ENCODE peak calls at places on chromosomes 16 and 17, in eight cellular contexts. T, H, L, M, W, C, K and A are unnamed samples.

GRCh38 chr17:41635121-41636097 is 11.0 kb upstream of the KRT17 start:
- DNase-seq in K (no peak), H (no peak), T (no peak), M (no peak), W (no peak), C (no peak), L (no peak), A (no peak)

GRCh38 chr16:10078541-10078949 is 103.7 kb downstream of the GRIN2A start:
- DNase-seq in L (no peak), K (peak; percentile 6), H (no peak), T (no peak), C (no peak), W (no peak), M (peak; percentile 1), A (no peak)

GRCh38 chr17:6457688-6458190 is 13.5 kb downstream of the PIMREG start:
- DNase-seq in T (no peak), M (no peak), K (no peak), W (no peak), L (no peak), C (no peak), H (no peak), A (no peak)

GRCh38 chr16:56912746-56913703 is 18.9 kb upstream of the HERPUD1 start:
- DNase-seq in T (no peak), K (no peak), C (no peak), L (peak; percentile 46), M (no peak), W (peak; percentile 80), H (no peak), A (no peak)

GRCh38 chr17:50187741-50188520 is 13.5 kb downstream of the COL1A1 start:
- DNase-seq in K (no peak), H (no peak), M (no peak), C (no peak), T (no peak), W (peak; percentile 56), L (no peak), A (no peak)

GRCh38 chr17:1490643-1491405 is 1.7 kb downstream of the MYO1C start:
- DNase-seq in C (no peak), K (peak; percentile 66), L (peak; percentile 76), T (peak; percentile 80), W (peak; percentile 40), M (peak; percentile 49), H (no peak), A (peak; percentile 94)

GRCh38 chr17:76131692-76132573 is 9.1 kb downstream of the FOXJ1 start:
- DNase-seq in K (no peak), C (no peak), L (no peak), W (no peak), M (no peak), T (no peak), H (no peak), A (no peak)

GRCh38 chr16:87332150-87332549 is 15.0 kb upstream of the C16orf95 start:
- DNase-seq in H (no peak), W (peak; percentile 24), T (no peak), M (no peak), C (no peak), L (no peak), K (no peak), A (no peak)

GRCh38 chr16:85842848-85843247 is 43.4 kb downstream of the COX4I1 start:
- DNase-seq in M (no peak), T (no peak), K (no peak), L (no peak), W (no peak), C (no peak), H (no peak), A (no peak)

GRCh38 chr17:72479113-72479512 is 358.3 kb downstream of the SOX9 start:
- DNase-seq in L (no peak), M (no peak), C (no peak), W (no peak), T (no peak), H (no peak), K (no peak), A (peak; percentile 27)
- TF ChIP-seq CTCF in L (no peak), M (no peak), C (peak; percentile 24), W (no peak), T (peak; percentile 26), H (no peak), K (no peak), A (peak; percentile 27)

DNA sequence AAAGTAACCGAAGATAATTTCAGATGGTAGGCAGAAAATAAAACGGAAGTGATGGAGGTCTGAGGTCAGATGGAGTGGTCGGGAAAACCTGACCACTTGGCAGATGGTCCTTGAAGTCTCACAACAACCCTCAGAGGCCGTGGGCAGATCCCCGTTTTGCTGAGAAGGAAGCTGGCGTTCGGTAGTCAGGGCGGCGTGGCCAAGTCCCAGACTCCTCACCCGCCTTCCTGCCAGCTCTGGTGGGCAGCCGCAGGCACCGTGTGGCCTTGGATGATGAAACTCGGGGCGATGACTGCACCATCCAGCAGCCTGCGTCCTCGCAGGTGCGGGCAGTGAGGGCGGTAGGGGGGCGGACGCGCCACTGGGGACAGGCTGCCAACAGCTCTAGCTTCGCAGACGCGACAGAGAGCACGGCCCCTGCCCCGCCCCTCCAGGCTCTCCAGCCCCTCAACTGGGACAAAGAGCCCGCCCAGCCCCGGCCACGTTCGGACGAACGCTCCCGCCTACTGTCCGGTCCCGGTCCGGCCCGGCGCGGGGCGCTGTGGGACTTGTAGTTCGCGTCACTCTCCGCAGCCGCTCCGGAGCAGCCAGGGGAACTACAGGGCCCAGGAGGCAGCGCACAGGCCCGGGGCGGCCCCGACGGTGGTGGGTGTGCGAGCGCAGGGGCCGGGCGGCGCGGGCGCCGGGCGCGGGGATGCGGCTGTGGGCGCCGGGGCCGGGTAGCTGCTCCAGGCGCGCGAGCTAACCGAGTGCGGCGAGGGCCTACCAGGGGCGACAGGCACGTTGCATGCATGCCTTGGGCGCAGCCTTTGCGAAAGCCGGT is at the start of gene GPT2:
- DNase-seq in W (peak; percentile 93), H (peak; percentile 72), K (peak; percentile 98), T (peak; percentile 80), C (peak; percentile 99), M (peak; percentile 99), L (peak; percentile 91), A (peak; percentile 93)
- TF ChIP-seq CTCF in W (no peak), H (no peak), K (no peak), T (no peak), C (peak; percentile 6), M (no peak), L (no peak), A (no peak)

GRCh38 chr17:59760164-59760563 is 52.7 kb downstream of the VMP1 start:
- DNase-seq in H (no peak), T (no peak), C (no peak), K (no peak), M (no peak), L (no peak), W (no peak), A (no peak)

GRCh38 chr17:59756236-59756818 is 48.9 kb downstream of the VMP1 start:
- DNase-seq in W (peak; percentile 88), T (peak; percentile 69), L (no peak), M (no peak), K (no peak), C (no peak), H (peak; percentile 67), A (no peak)

GRCh38 chr17:59757043-59757824 is 49.8 kb downstream of the VMP1 start:
- DNase-seq in W (no peak), H (no peak), M (no peak), K (no peak), C (no peak), T (no peak), L (no peak), A (no peak)

GRCh38 chr17:59754547-59754946 is 47.1 kb downstream of the VMP1 start:
- DNase-seq in M (peak; percentile 18), L (peak; percentile 31), T (peak; percentile 86), W (peak; percentile 97), K (no peak), C (no peak), H (peak; percentile 96), A (no peak)

GRCh38 chr17:59757881-59758385 is 50.5 kb downstream of the VMP1 start:
- DNase-seq in T (no peak), C (no peak), L (no peak), M (no peak), K (no peak), H (no peak), W (no peak), A (no peak)
- TF ChIP-seq CTCF in T (no peak), C (no peak), L (no peak), M (no peak), K (no peak), H (no peak), W (no peak), A (no peak)

DNA sequence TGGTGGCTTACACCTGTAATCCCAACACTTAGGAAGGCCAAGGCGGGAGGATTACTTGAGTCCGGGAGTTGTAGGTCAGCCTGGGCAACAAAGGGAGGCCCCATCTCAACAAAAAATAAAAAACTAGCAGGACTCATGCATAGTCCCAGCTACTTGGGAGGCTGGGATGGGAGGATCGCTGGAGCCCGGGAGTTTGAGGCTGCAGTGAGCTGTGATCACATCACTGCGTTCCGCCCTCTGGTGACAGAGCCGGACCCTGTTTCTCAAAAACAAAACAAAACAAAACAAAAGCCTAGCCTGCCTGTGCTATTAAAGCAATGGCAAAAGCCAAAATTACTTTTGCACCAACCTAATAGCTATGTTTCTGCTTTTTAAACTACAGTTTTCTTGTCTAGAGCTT is 1.5 kb downstream of the FCSK start:
- DNase-seq in K (no peak), M (no peak), W (no peak), H (no peak), L (no peak), T (no peak), C (no peak), A (no peak)
- TF ChIP-seq CTCF in K (no peak), M (no peak), W (no peak), H (no peak), L (no peak), T (peak; percentile 10), C (no peak), A (no peak)

GRCh38 chr16:23505942-23506605 is 4.2 kb downstream of the GGA2 start:
- DNase-seq in T (no peak), C (no peak), H (no peak), L (no peak), K (no peak), W (peak; percentile 21), M (peak; percentile 30), A (no peak)
- TF ChIP-seq CTCF in T (no peak), C (no peak), H (no peak), L (no peak), K (no peak), W (no peak), M (no peak), A (no peak)

GRCh38 chr17:82933911-82934310 is 94.1 kb upstream of the ZNF750 start:
- DNase-seq in L (no peak), W (no peak), T (no peak), C (no peak), M (no peak), H (no peak), K (no peak), A (no peak)
- TF ChIP-seq CTCF in L (no peak), W (no peak), T (no peak), C (peak; percentile 24), M (no peak), H (no peak), K (no peak), A (no peak)

GRCh38 chr17:14515015-14515414 is 214.1 kb downstream of the HS3ST3B1 start:
- DNase-seq in W (peak; percentile 1), T (no peak), M (no peak), L (no peak), K (no peak), C (no peak), H (no peak), A (no peak)
- TF ChIP-seq CTCF in W (no peak), T (no peak), M (no peak), L (no peak), K (no peak), C (no peak), H (no peak), A (no peak)

GRCh38 chr16:17556276-17557052 is 85.7 kb upstream of the XYLT1 start:
- DNase-seq in T (peak; percentile 13), H (no peak), M (peak; percentile 28), K (peak; percentile 5), L (peak; percentile 6), W (peak; percentile 37), C (no peak), A (peak; percentile 41)
- TF ChIP-seq CTCF in T (peak; percentile 32), H (peak; percentile 69), M (peak; percentile 63), K (peak; percentile 70), L (peak; percentile 64), W (peak; percentile 57), C (peak; percentile 71), A (peak; percentile 49)